ENCODE peak calls at places on chromosomes 5 and 9, in ten cellular contexts. A, Y, N, L, O, H, Q, J, W and B are unnamed samples.

GRCh38 chr9:127550277-127550676 is 61.8 kb upstream of the STXBP1 start:
- DNase-seq in A (no peak), Y (no peak), N (no peak), L (no peak), O (no peak), H (no peak), Q (no peak), J (no peak), W (no peak), B (no peak)

GRCh38 chr5:106314221-106314824 is 1356.4 kb downstream of the EFNA5 start:
- DNase-seq in A (no peak), Y (no peak), N (no peak), L (peak), O (no peak), H (no peak), Q (no peak), J (no peak), W (no peak), B (no peak)

GRCh38 chr5:75524071-75524470 is 12.4 kb downstream of the POLK start:
- DNase-seq in A (no peak), Y (no peak), N (no peak), L (peak), O (no peak), H (peak), Q (no peak), J (no peak), W (no peak), B (no peak)

GRCh38 chr9:98708933-98709911 is at the start of gene GABBR2:
- DNase-seq in A (no peak), Y (no peak), N (no peak), L (peak), O (no peak), H (no peak), Q (no peak), J (no peak), W (no peak), B (no peak)

GRCh38 chr9:97714435-97714834 is 17.3 kb upstream of the XPA start:
- DNase-seq in A (no peak), Y (peak), N (peak), L (peak), O (no peak), H (peak), Q (no peak), J (no peak), W (no peak), B (no peak)

GRCh38 chr5:122751293-122751753 is 23.6 kb upstream of the SNX2 start:
- DNase-seq in A (no peak), Y (no peak), N (no peak), L (peak), O (no peak), H (no peak), Q (peak), J (no peak), W (peak), B (no peak)

GRCh38 chr5:62909331-62909730 is 330.7 kb downstream of the LRRC70 start:
- DNase-seq in A (no peak), Y (no peak), N (no peak), L (no peak), O (no peak), H (no peak), Q (no peak), J (no peak), W (no peak), B (no peak)

GRCh38 chr9:69376651-69377050 is 51.6 kb downstream of the ENTREP1 start:
- DNase-seq in A (no peak), Y (no peak), N (peak), L (peak), O (no peak), H (peak), Q (peak), J (no peak), W (no peak), B (peak)

GRCh38 chr9:35229066-35229778 is 67.4 kb downstream of the UNC13B start:
- DNase-seq in A (no peak), Y (no peak), N (no peak), L (no peak), O (no peak), H (no peak), Q (no peak), J (no peak), W (no peak), B (no peak)

GRCh38 chr5:179963375-179963774 is 55.7 kb upstream of the TBC1D9B start:
- DNase-seq in A (no peak), Y (no peak), N (no peak), L (no peak), O (no peak), H (no peak), Q (no peak), J (no peak), W (no peak), B (no peak)

DNA sequence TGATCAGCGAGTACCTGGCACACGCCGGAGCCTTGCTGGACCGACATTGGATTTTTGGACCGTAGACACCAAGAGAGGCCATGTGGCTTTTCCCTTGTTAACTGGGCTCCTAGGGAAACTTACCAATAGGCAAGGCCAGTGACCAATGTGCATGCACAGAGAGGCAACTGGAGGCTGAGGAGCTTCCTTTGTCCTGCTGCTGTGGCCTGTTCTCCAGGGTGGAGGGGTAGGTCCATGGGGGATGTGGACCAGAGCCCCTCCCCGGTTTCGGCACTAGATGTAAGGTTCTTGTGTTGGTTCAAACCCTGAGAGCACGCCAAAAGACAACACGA is 34.8 kb upstream of the ANXA2R start:
- DNase-seq in A (no peak), Y (no peak), N (no peak), L (no peak), O (no peak), H (no peak), Q (no peak), J (no peak), W (no peak), B (no peak)
- H3K4me3 ChIP-seq in A (no peak), Y (no peak), N (no peak), L (no peak), O (no peak), H (no peak), Q (no peak), J (no peak), W (no peak), B (no peak)

DNA sequence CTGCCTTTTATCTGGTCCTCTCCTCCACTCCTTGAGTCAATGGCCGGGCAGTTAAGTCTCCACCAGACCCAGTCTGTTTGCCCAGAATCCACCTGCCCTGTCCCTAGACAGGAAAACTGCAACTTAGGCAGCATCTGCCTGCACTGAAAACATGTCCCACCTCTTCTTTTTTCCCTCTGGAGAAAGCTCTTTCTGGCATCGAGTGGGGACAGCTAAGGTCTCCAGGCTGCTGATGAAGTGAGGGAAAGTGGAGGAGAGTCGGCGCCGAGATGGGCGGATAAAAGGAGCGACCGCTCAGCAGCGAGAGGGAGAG is 243 bp upstream of the SHISAL2B start:
- DNase-seq in A (no peak), Y (no peak), N (no peak), L (no peak), O (no peak), H (no peak), Q (no peak), J (no peak), W (no peak), B (no peak)
- H3K4me3 ChIP-seq in A (no peak), Y (no peak), N (peak), L (no peak), O (no peak), H (no peak), Q (no peak), J (no peak), W (no peak), B (peak)

DNA sequence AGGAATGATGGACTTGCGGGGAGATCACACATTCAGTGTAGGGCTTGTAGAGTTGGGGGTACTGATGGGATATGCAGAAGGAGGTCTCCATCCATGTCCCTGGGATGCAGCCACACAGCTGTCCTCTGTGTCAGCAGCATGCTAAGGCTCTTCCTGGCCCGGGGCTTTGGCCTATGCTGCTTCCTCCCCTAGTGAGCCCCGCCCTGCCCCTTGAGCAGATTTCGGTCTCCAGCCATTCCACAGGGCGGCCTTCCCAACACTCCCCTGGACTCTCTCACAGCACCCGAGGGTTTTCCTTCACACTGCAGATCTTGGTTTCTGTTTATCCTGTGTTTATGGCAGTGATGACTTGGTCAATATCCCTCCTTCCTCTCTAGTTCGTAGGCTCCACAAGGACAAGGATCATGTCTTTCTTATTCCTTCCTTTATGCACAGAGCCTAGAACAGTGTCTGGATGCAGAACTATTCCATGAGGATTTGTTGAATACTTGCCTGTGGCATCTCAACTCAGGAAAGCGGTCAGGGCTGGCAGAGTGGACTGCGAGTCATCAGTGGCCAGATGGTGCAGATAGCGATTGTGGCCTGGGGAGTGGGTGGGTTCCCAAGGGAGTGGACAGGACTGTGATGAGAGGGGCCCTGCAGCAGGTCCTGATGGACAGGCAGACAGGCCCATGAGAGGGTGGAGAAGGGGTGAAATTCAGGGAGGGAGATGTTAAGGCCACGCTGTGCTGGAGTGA is 114.2 kb downstream of the RGS3 start:
- DNase-seq in A (no peak), Y (no peak), N (no peak), L (peak), O (no peak), H (no peak), Q (peak), J (no peak), W (no peak), B (peak)
- H3K4me3 ChIP-seq in A (peak), Y (no peak), N (no peak), L (no peak), O (no peak), H (no peak), Q (no peak), J (no peak), W (no peak), B (no peak)

GRCh38 chr5:169635933-169636332 is 1.1 kb upstream of the DOCK2 start:
- DNase-seq in A (no peak), Y (no peak), N (no peak), L (no peak), O (no peak), H (no peak), Q (no peak), J (no peak), W (no peak), B (no peak)

GRCh38 chr5:169636477-169637084 is 494 bp upstream of the DOCK2 start:
- DNase-seq in A (no peak), Y (no peak), N (no peak), L (no peak), O (no peak), H (no peak), Q (no peak), J (no peak), W (no peak), B (no peak)

GRCh38 chr5:169637856-169638190 is 748 bp downstream of the DOCK2 start:
- DNase-seq in A (peak), Y (no peak), N (no peak), L (no peak), O (no peak), H (no peak), Q (peak), J (no peak), W (no peak), B (peak)

GRCh38 chr5:169634606-169635005 is 2.5 kb upstream of the DOCK2 start:
- DNase-seq in A (no peak), Y (no peak), N (no peak), L (no peak), O (no peak), H (no peak), Q (no peak), J (no peak), W (no peak), B (no peak)

GRCh38 chr5:169637085-169637855 is at the start of gene DOCK2:
- DNase-seq in A (peak), Y (no peak), N (no peak), L (no peak), O (peak), H (no peak), Q (peak), J (peak), W (no peak), B (peak)
- H3K4me3 ChIP-seq in A (peak), Y (no peak), N (peak), L (peak), O (no peak), H (peak), Q (no peak), J (no peak), W (no peak), B (no peak)

DNA sequence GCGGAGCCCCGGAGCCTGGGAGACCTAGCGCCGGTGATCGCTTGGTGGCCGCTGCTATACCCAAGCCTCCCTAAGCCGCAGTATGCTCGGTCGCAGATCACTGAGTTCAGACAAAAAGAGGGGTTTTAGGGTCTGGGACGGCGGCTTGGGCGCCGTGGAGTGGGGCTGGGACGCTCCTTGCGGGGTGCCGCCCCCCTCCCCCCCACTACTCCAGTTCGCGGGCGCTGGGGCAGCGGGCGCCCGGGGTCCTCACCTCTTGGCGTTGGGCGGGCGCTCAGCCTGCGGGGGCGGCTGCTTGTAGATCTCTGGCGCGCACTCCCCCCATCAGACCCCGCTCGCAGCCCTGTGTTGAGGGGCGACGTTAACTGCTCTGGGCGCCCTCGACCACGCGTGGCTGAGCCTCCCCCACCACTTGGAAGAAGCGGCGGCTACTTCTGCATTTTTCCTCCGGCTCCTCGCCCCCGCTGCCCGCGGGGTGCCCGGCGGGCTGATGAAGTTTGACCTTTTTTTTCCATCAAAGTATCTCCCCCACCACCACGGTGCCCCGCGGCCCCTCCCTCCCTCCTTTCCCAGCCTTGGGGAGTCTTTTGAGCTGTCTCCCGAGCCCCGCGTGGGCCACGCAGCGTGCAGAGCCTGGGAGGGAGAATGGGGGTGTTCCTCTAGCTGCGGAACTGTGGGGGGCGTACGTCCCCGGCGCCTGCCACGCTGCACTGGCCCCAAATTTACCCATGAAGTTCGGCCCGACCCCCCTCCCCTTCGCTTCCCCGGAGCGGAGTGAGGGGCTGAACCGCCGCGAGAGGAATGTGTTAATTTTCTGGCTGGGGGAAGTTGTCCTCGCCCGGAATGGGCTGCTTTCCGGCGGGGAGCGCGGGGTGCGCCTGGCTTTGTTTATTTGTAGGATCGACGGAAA is 1.2 kb downstream of the CXXC5 start:
- DNase-seq in A (no peak), Y (no peak), N (no peak), L (no peak), O (peak), H (no peak), Q (peak), J (peak), W (peak), B (peak)
- H3K4me3 ChIP-seq in A (peak), Y (peak), N (peak), L (peak), O (peak), H (peak), Q (peak), J (peak), W (peak), B (peak)